ENCODE peak calls at places on chromosome 22, in seven cellular contexts. E is body of pancreas; L is activated gamma-delta T cell treated with Interleukin-2 at 50 U/mL for 16 hours; K is Daoy; I is prostate gland; O is stimulated activated naive CD8-positive, alpha-beta T cell treated with anti-CD3 and anti-CD28 coated beads, Interleukin-15, Interleukin-2, amounts not matched to agents 100 U/mL and 50 U/mL, for 24 hours; D is anterior cingulate cortex. T is an unnamed sample.

GRCh38 chr22:25582946-25583345 is 18.5 kb downstream of the GRK3 start:
- DNase-seq in I (no peak), K (peak; percentile 53), L (no peak), E (no peak), O (no peak), D (no peak), T (no peak)

GRCh38 chr22:47409501-47410275 is 647.2 kb downstream of the TBC1D22A start:
- DNase-seq in E (no peak), I (no peak), K (no peak), L (no peak), O (no peak), D (no peak), T (no peak)

GRCh38 chr22:32389685-32390084 is 22.4 kb downstream of the RTCB start:
- DNase-seq in K (no peak), O (peak; percentile 20), D (no peak), I (no peak), E (no peak), L (no peak), T (no peak)

GRCh38 chr22:28351585-28351984 is 328.1 kb downstream of the TTC28 start:
- DNase-seq in K (no peak), I (no peak), L (no peak), D (no peak), O (no peak), E (no peak), T (no peak)

GRCh38 chr22:46613606-46613997 is 6.6 kb upstream of the GRAMD4 start:
- DNase-seq in K (no peak), E (no peak), L (no peak), I (no peak), O (peak; percentile 57), D (no peak), T (no peak)

GRCh38 chr22:39524089-39524752 is 3.9 kb downstream of the ATF4 start:
- DNase-seq in L (no peak), I (no peak), D (no peak), O (no peak), E (no peak), K (no peak), T (no peak)

GRCh38 chr22:44102856-44103255 is 77.9 kb upstream of the PARVG start:
- DNase-seq in I (no peak), O (no peak), E (no peak), L (no peak), D (no peak), K (no peak), T (no peak)

GRCh38 chr22:38727530-38728451 is 22.0 kb downstream of the GTPBP1 start:
- DNase-seq in D (no peak), L (no peak), O (no peak), K (no peak), E (peak; percentile 8), I (no peak), T (no peak)

GRCh38 chr22:49097171-49097925 is 730.3 kb downstream of the BRD1 start:
- DNase-seq in I (no peak), L (no peak), K (no peak), D (no peak), E (no peak), O (no peak), T (no peak)

GRCh38 chr22:31490496-31490925 is 869 bp upstream of the EIF4ENIF1 start:
- DNase-seq in E (peak; percentile 39), K (peak; percentile 85), O (peak; percentile 71), I (peak; percentile 28), D (peak; percentile 38), L (peak; percentile 50), T (peak; percentile 49)

GRCh38 chr22:33401291-33401690 is 343.1 kb upstream of the SYN3 start:
- DNase-seq in O (no peak), D (no peak), E (no peak), K (peak; percentile 57), I (no peak), L (no peak), T (no peak)

GRCh38 chr22:42905702-42906183 is 48.7 kb upstream of the ARFGAP3 start:
- DNase-seq in L (no peak), O (no peak), K (peak; percentile 32), I (peak; percentile 51), D (no peak), E (peak; percentile 98), T (no peak)

GRCh38 chr22:49533886-49534285 is 293.8 kb downstream of the BRD1 start:
- DNase-seq in O (no peak), D (no peak), K (no peak), L (no peak), E (no peak), I (no peak), T (no peak)

GRCh38 chr22:45227645-45228400 is 12.9 kb downstream of the KIAA0930 start:
- DNase-seq in K (no peak), O (no peak), L (no peak), I (no peak), E (no peak), D (peak; percentile 36), T (no peak)

GRCh38 chr22:45181766-45182165 is 18.0 kb downstream of the NUP50 start:
- DNase-seq in O (no peak), K (no peak), E (no peak), I (no peak), L (no peak), D (no peak), T (no peak)

GRCh38 chr22:38035530-38035885 is 21.7 kb upstream of the PICK1 start:
- DNase-seq in K (no peak), E (no peak), O (no peak), I (no peak), D (no peak), L (no peak), T (no peak)

GRCh38 chr22:44325718-44326548 is 13.2 kb upstream of the SHISAL1 start:
- DNase-seq in I (no peak), L (no peak), K (peak; percentile 63), D (no peak), O (no peak), E (no peak), T (no peak)

GRCh38 chr22:42649261-42650056 is at the start of gene CYB5R3:
- DNase-seq in E (peak; percentile 83), O (peak; percentile 89), K (peak; percentile 87), I (peak; percentile 78), D (peak; percentile 70), L (peak; percentile 62), T (peak; percentile 58)

GRCh38 chr22:38718414-38718813 is 12.7 kb downstream of the GTPBP1 start:
- DNase-seq in K (peak; percentile 91), O (no peak), L (no peak), E (peak; percentile 77), I (peak; percentile 59), D (no peak), T (no peak)

GRCh38 chr22:43546186-43546585 is 134.4 kb downstream of the MPPED1 start:
- DNase-seq in O (no peak), I (no peak), L (no peak), D (no peak), E (no peak), K (no peak), T (no peak)

GRCh38 chr22:48765595-48765994 is 1062.1 kb downstream of the BRD1 start:
- DNase-seq in O (no peak), L (no peak), E (no peak), K (no peak), D (no peak), I (no peak), T (no peak)

GRCh38 chr22:26903030-26903856 is 245.9 kb downstream of the MIAT start:
- DNase-seq in O (peak; percentile 15), I (no peak), K (no peak), D (peak; percentile 25), L (no peak), E (no peak), T (no peak)

GRCh38 chr22:19782533-19782932 is 22.0 kb downstream of the TBX1 start:
- DNase-seq in D (no peak), O (no peak), L (no peak), E (no peak), K (no peak), I (no peak), T (no peak)